ENCODE peak calls at places on chromosomes 7 and 10, in eight cellular contexts. E is H1; N is head of caudate nucleus; C is effector memory CD8-positive, alpha-beta T cell; V is activated CD4-positive, alpha-beta T cell treated with anti-CD3 and anti-CD28 coated beads for 48 hours; O is activated CD8-positive, alpha-beta T cell treated with anti-CD3 and anti-CD28 coated beads for 36 hours; S is activated naive CD4-positive, alpha-beta T cell; Q is COR-L47. K is an unnamed sample.

GRCh38 chr7:156096806-156097538 is 284.7 kb upstream of the SHH start:
- DNase-seq in Q (no peak), S (no peak), E (no peak), O (peak; percentile 49), N (no peak), C (no peak), V (peak; percentile 8), K (peak; percentile 54)

GRCh38 chr7:16695621-16696237 is 49.7 kb downstream of the BZW2 start:
- DNase-seq in Q (peak; percentile 19), V (no peak), S (no peak), O (peak; percentile 14), N (peak; percentile 20), E (no peak), C (no peak), K (peak; percentile 65)

GRCh38 chr10:50574305-50574704 is 49.5 kb downstream of the SGMS1 start:
- DNase-seq in Q (no peak), O (no peak), N (no peak), E (no peak), V (no peak), C (no peak), S (no peak), K (no peak)

GRCh38 chr10:29642996-29643395 is 8.2 kb upstream of the SVIL start:
- DNase-seq in V (no peak), C (no peak), N (no peak), O (no peak), Q (no peak), E (no peak), S (no peak), K (no peak)

GRCh38 chr7:120857558-120858298 is at the start of gene TSPAN12:
- DNase-seq in O (peak; percentile 61), S (no peak), C (no peak), N (peak; percentile 52), Q (peak; percentile 52), E (peak; percentile 85), V (peak; percentile 64), K (peak; percentile 52)

GRCh38 chr10:3045471-3046209 is 21.7 kb upstream of the PFKP start:
- DNase-seq in V (no peak), S (no peak), C (no peak), N (peak; percentile 52), Q (no peak), O (no peak), E (peak; percentile 63), K (peak; percentile 67)

GRCh38 chr7:103540986-103541385 is 95.0 kb upstream of the SLC26A5 start:
- DNase-seq in V (no peak), N (peak; percentile 98), C (no peak), Q (peak; percentile 18), E (no peak), S (no peak), O (no peak), K (peak; percentile 40)

GRCh38 chr10:127556911-127557310 is 7.8 kb downstream of the NPS start:
- DNase-seq in N (no peak), E (peak; percentile 82), O (no peak), S (no peak), Q (no peak), V (peak; percentile 4), C (no peak), K (peak; percentile 54)

GRCh38 chr10:21531164-21531563 is 2.9 kb upstream of the MLLT10 start:
- DNase-seq in C (no peak), E (no peak), N (no peak), S (no peak), Q (no peak), O (no peak), V (no peak), K (peak; percentile 47)

GRCh38 chr7:77349141-77349540 is 67.0 kb downstream of the GSAP start:
- DNase-seq in O (no peak), Q (no peak), N (no peak), C (no peak), S (no peak), E (no peak), V (no peak), K (no peak)

GRCh38 chr7:29988391-29989256 is 977 bp downstream of the SCRN1 start:
- DNase-seq in V (peak; percentile 15), N (peak; percentile 56), Q (peak; percentile 15), E (peak; percentile 61), O (peak; percentile 42), S (no peak), C (peak; percentile 25), K (peak; percentile 35)

GRCh38 chr10:57919864-57920263 is 347.8 kb downstream of the IPMK start:
- DNase-seq in O (no peak), N (no peak), V (no peak), Q (no peak), C (no peak), E (no peak), S (no peak), K (no peak)

GRCh38 chr10:13905281-13905680 is 318.5 kb downstream of the PRPF18 start:
- DNase-seq in S (no peak), C (no peak), E (no peak), O (no peak), V (no peak), N (no peak), Q (no peak), K (no peak)

GRCh38 chr7:113143486-113144257 is 25.3 kb upstream of the SMIM30 start:
- DNase-seq in C (no peak), V (no peak), O (no peak), N (no peak), S (no peak), E (no peak), Q (no peak), K (no peak)

GRCh38 chr10:12981570-12981969 is 19.9 kb downstream of the CCDC3 start:
- DNase-seq in S (no peak), N (no peak), E (no peak), C (no peak), O (no peak), V (no peak), Q (no peak), K (peak; percentile 26)

K was measured in MCF 10A.